ENCODE peak calls at places on chromosomes 4 and X, in four cellular contexts. One of them, this sample, is unnamed.
A peak's percentile ranks its signal among the peaks of the same experiment; 100 is the strongest.

GRCh38 chr4:174217273-174218126 is 66.0 kb downstream of the FBXO8 start:
- DNase-seq in hepatocyte: peak; percentile 19
- DNase-seq in GM23248: peak; percentile 56
- DNase-seq in K562: no peak
- DNase-seq in this sample: no peak

GRCh38 chr4:72006576-72006975 is 25.2 kb upstream of the NPFFR2 start:
- DNase-seq in hepatocyte: no peak
- DNase-seq in GM23248: peak; percentile 47
- DNase-seq in K562: no peak
- DNase-seq in this sample: peak; percentile 80

GRCh38 chr4:37715889-37716402 is 29.8 kb upstream of the RELL1 start:
- DNase-seq in GM23248: peak; percentile 14
- DNase-seq in hepatocyte: peak; percentile 59
- DNase-seq in K562: no peak
- DNase-seq in this sample: peak; percentile 3

GRCh38 chrX:110042521-110042920 is 39.6 kb downstream of the TMEM164 start:
- DNase-seq in GM23248: peak; percentile 9
- DNase-seq in K562: no peak
- DNase-seq in hepatocyte: no peak
- DNase-seq in this sample: peak; percentile 7

GRCh38 chr4:96073446-96073845 is 233.6 kb downstream of the PDHA2 start:
- DNase-seq in K562: no peak
- DNase-seq in hepatocyte: no peak
- DNase-seq in GM23248: no peak
- DNase-seq in this sample: peak; percentile 1

GRCh38 chr4:10803944-10804343 is 119.4 kb upstream of the CLNK start:
- DNase-seq in hepatocyte: no peak
- DNase-seq in K562: no peak
- DNase-seq in GM23248: peak; percentile 1
- DNase-seq in this sample: no peak

GRCh38 chr4:6200011-6200921 is at the start of gene JAKMIP1:
- DNase-seq in K562: peak; percentile 84
- DNase-seq in hepatocyte: peak; percentile 88
- DNase-seq in GM23248: peak; percentile 43
- DNase-seq in this sample: peak; percentile 67

GRCh38 chr4:112213850-112214249 is 17.7 kb upstream of the AP1AR start:
- DNase-seq in K562: no peak
- DNase-seq in hepatocyte: no peak
- DNase-seq in GM23248: peak; percentile 88
- DNase-seq in this sample: no peak

GRCh38 chr4:7032591-7032990 is 10.6 kb upstream of the TADA2B start:
- DNase-seq in K562: no peak
- DNase-seq in hepatocyte: no peak
- DNase-seq in GM23248: no peak
- DNase-seq in this sample: no peak

GRCh38 chrX:68829594-68830485 is 1.0 kb downstream of the EFNB1 start:
- DNase-seq in K562: no peak
- DNase-seq in hepatocyte: peak; percentile 60
- DNase-seq in GM23248: peak; percentile 70
- DNase-seq in this sample: no peak

GRCh38 chr4:3342182-3342854 is 49.5 kb downstream of the RGS12 start:
- DNase-seq in K562: no peak
- DNase-seq in hepatocyte: peak; percentile 50
- DNase-seq in GM23248: peak; percentile 64
- DNase-seq in this sample: peak; percentile 49

GRCh38 chr4:48137766-48138349 is 3.8 kb upstream of the TXK start:
- DNase-seq in hepatocyte: no peak
- DNase-seq in K562: no peak
- DNase-seq in GM23248: no peak
- DNase-seq in this sample: no peak

GRCh38 chrX:25523574-25523973 is 507.8 kb upstream of the ARX start:
- DNase-seq in GM23248: peak; percentile 5
- DNase-seq in K562: peak; percentile 2
- DNase-seq in hepatocyte: peak; percentile 65
- DNase-seq in this sample: peak; percentile 23

GRCh38 chr4:16717266-16717970 is 181.0 kb downstream of the LDB2 start:
- DNase-seq in hepatocyte: no peak
- DNase-seq in K562: no peak
- DNase-seq in GM23248: peak; percentile 64
- DNase-seq in this sample: no peak

GRCh38 chrX:17154001-17154400 is 207.5 kb downstream of the REPS2 start:
- DNase-seq in hepatocyte: no peak
- DNase-seq in K562: no peak
- DNase-seq in GM23248: peak; percentile 7
- DNase-seq in this sample: peak; percentile 55

GRCh38 chr4:128600410-128600809 is 209.1 kb upstream of the JADE1 start:
- DNase-seq in GM23248: no peak
- DNase-seq in K562: no peak
- DNase-seq in hepatocyte: peak; percentile 19
- DNase-seq in this sample: no peak

GRCh38 chrX:10722804-10723364 is 102.5 kb upstream of the MID1 start:
- DNase-seq in GM23248: peak; percentile 55
- DNase-seq in hepatocyte: peak; percentile 66
- DNase-seq in K562: peak; percentile 47
- DNase-seq in this sample: peak; percentile 78

GRCh38 chr4:174999407-174999806 is 81.2 kb downstream of the ADAM29 start:
- DNase-seq in GM23248: peak; percentile 1
- DNase-seq in K562: no peak
- DNase-seq in hepatocyte: no peak
- DNase-seq in this sample: peak; percentile 76

GRCh38 chr4:110049951-110050925 is 137.6 kb downstream of the EGF start:
- DNase-seq in GM23248: peak; percentile 62
- DNase-seq in K562: peak; percentile 59
- DNase-seq in hepatocyte: peak; percentile 57
- DNase-seq in this sample: peak; percentile 55

GRCh38 chr4:47532658-47533057 is 47.6 kb downstream of the ATP10D start:
- DNase-seq in K562: no peak
- DNase-seq in hepatocyte: no peak
- DNase-seq in GM23248: no peak
- DNase-seq in this sample: no peak

GRCh38 chr4:150078996-150079581 is 844 bp downstream of the DCLK2 start:
- DNase-seq in K562: no peak
- DNase-seq in GM23248: peak; percentile 72
- DNase-seq in hepatocyte: peak; percentile 43
- DNase-seq in this sample: peak; percentile 19
- TF ChIP-seq EZH2 in K562: no peak
- TF ChIP-seq EZH2 in GM23248: no peak
- TF ChIP-seq EZH2 in hepatocyte: no peak
- TF ChIP-seq EZH2 in this sample: no peak

GRCh38 chr4:113901994-113902787 is 77.3 kb downstream of the ARSJ start:
- DNase-seq in GM23248: no peak
- DNase-seq in hepatocyte: peak; percentile 63
- DNase-seq in K562: no peak
- DNase-seq in this sample: peak; percentile 23
- H3K27ac ChIP-seq in GM23248: no peak overlapping the region
- H3K27ac ChIP-seq in hepatocyte: peak overlapping the region; percentile 86
- H3K27ac ChIP-seq in K562: no peak overlapping the region
- H3K27ac ChIP-seq in this sample: no peak overlapping the region

GRCh38 chr4:56821394-56822263 is at the start of gene SPINK2:
- DNase-seq in hepatocyte: peak; percentile 74
- DNase-seq in K562: peak; percentile 45
- DNase-seq in GM23248: no peak
- DNase-seq in this sample: peak; percentile 67
- TF ChIP-seq EZH2 in hepatocyte: peak; percentile 22
- TF ChIP-seq EZH2 in K562: no peak
- TF ChIP-seq EZH2 in GM23248: no peak
- TF ChIP-seq EZH2 in this sample: no peak

DNA sequence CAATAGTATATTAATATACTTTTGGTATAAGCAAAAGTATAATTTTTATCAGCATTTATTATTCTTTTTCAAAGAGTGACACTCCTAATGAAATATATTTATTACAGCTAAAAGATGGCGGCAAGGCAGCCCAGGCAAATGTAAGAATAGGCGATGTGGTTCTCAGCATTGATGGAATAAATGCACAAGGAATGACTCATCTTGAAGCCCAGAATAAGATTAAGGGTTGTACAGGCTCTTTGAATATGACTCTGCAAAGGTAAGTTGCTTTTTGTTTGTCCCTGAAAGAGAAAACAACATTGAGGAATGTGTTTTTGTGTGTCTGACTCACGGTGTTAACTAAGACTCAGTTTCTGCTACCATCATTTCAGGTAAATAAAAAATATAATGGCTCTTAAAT is 71.9 kb downstream of the PDLIM5 start:
- DNase-seq in hepatocyte: no peak
- DNase-seq in K562: peak; percentile 50
- DNase-seq in GM23248: peak; percentile 52
- DNase-seq in this sample: peak; percentile 31
- H3K27ac ChIP-seq in hepatocyte: no peak overlapping the region
- H3K27ac ChIP-seq in K562: peak overlapping the region; percentile 3
- H3K27ac ChIP-seq in GM23248: peak overlapping the region; percentile 24
- H3K27ac ChIP-seq in this sample: no peak overlapping the region

GRCh38 chr4:177265729-177266128 is 43.9 kb upstream of the NEIL3 start:
- DNase-seq in K562: no peak
- DNase-seq in hepatocyte: peak; percentile 27
- DNase-seq in GM23248: no peak
- DNase-seq in this sample: no peak
- TF ChIP-seq EZH2 in K562: no peak
- TF ChIP-seq EZH2 in hepatocyte: no peak
- TF ChIP-seq EZH2 in GM23248: no peak
- TF ChIP-seq EZH2 in this sample: no peak

DNA sequence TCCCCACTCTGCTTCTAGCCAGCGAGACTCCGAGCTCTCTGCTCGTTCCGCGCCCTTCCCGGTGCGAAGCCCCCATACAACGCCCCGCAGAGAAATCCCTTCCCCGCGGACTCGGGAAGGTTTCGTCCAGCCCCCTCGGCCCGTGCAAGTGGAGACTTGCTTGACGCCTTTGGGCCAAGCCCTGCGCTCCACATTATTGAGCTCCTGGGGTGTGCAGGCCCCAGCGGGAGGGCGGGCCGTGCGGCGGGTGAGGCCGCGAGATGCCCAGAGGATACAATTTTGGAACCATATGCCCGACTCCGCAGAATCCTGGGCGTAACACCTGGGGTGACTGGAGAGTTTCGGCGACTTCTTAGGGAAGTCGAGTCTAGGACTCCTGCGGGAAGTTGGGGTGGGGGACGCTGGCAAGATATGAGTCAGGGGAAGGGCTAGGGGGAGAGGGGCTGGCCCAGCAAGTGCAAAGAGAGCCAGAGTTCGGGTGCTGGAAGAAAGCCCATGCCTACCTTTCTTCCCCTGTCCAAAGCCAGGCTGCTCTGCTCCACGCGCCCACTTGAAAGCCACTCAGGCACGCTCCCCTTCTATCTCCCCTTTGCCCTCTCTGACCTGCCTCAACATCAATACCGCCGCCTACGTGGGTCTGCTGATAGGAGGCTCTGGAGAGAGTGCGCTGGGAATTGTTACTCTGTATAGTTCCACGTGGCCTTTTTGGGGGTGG is 1.1 kb upstream of the ELF4 start:
- DNase-seq in GM23248: peak; percentile 51
- DNase-seq in hepatocyte: no peak
- DNase-seq in K562: peak; percentile 49
- DNase-seq in this sample: no peak
- H3K27ac ChIP-seq in GM23248: peak overlapping the region; percentile 78
- H3K27ac ChIP-seq in hepatocyte: peak overlapping the region; percentile 86
- H3K27ac ChIP-seq in K562: peak overlapping the region; percentile 84
- H3K27ac ChIP-seq in this sample: peak overlapping the region; percentile 39

This sample was measured in PC-3.